ENCODE peak calls at places on chromosomes 6 and 20, in four cellular contexts. G is A549, Q is fibroblast of the aortic adventitia, N is neural crest cell. I is an unnamed sample.

GRCh38 chr6:114342826-114343781 is at the start of gene HS3ST5:
- DNase-seq in N (peak; percentile 63), G (peak; percentile 36), Q (no peak), I (no peak)

GRCh38 chr6:116004841-116005507 is 55.7 kb downstream of the FRK start:
- DNase-seq in N (no peak), G (no peak), Q (no peak), I (no peak)

GRCh38 chr6:142413111-142413510 is 111.3 kb downstream of the ADGRG6 start:
- DNase-seq in Q (no peak), N (no peak), G (no peak), I (no peak)

GRCh38 chr6:23650676-23651075 is 475.3 kb upstream of the NRSN1 start:
- DNase-seq in N (peak; percentile 46), Q (no peak), G (no peak), I (no peak)

GRCh38 chr20:53550590-53551187 is 43.0 kb downstream of the ZNF217 start:
- DNase-seq in Q (peak; percentile 62), G (no peak), N (no peak), I (no peak)

GRCh38 chr6:19845271-19846046 is 8.3 kb downstream of the ID4 start:
- DNase-seq in N (no peak), G (no peak), Q (peak; percentile 57), I (no peak)

GRCh38 chr6:40965046-40965445 is 74.0 kb downstream of the UNC5CL start:
- DNase-seq in Q (no peak), G (no peak), N (no peak), I (no peak)

GRCh38 chr6:12163149-12163548 is 127.0 kb upstream of the EDN1 start:
- DNase-seq in Q (no peak), N (no peak), G (no peak), I (no peak)

GRCh38 chr6:1031671-1032070 is 280.2 kb upstream of the FOXQ1 start:
- DNase-seq in N (no peak), G (no peak), Q (no peak), I (no peak)

DNA sequence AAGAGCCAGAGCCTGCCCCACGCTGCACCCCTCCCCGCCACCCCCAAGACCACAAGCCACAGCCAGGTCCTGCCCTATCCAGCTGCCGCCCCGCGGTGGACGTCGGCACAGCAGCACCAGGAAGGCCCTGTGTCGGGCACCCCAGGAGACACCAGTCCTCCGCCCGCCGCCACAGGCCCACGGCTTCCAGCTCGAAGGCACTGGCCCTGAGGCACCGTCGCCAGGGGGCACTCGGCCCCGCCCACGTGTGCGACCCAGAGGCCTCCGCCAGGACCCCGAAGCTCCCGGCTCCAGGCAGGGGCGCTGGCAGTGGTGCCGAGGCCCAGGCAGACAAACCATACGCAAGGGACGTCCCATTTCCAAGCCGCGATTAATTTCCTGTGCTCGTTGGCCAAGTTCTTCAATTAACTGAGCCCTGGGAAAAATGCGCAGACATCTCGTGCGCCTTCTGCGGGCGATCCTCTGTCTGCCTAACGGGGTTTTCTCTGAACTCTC is 19.4 kb downstream of the KCNQ2 start:
- DNase-seq in N (no peak), G (peak; percentile 53), Q (no peak), I (no peak)
- TF ChIP-seq CTCF in N (no peak), G (peak; percentile 18), Q (peak; percentile 11), I (no peak)

DNA sequence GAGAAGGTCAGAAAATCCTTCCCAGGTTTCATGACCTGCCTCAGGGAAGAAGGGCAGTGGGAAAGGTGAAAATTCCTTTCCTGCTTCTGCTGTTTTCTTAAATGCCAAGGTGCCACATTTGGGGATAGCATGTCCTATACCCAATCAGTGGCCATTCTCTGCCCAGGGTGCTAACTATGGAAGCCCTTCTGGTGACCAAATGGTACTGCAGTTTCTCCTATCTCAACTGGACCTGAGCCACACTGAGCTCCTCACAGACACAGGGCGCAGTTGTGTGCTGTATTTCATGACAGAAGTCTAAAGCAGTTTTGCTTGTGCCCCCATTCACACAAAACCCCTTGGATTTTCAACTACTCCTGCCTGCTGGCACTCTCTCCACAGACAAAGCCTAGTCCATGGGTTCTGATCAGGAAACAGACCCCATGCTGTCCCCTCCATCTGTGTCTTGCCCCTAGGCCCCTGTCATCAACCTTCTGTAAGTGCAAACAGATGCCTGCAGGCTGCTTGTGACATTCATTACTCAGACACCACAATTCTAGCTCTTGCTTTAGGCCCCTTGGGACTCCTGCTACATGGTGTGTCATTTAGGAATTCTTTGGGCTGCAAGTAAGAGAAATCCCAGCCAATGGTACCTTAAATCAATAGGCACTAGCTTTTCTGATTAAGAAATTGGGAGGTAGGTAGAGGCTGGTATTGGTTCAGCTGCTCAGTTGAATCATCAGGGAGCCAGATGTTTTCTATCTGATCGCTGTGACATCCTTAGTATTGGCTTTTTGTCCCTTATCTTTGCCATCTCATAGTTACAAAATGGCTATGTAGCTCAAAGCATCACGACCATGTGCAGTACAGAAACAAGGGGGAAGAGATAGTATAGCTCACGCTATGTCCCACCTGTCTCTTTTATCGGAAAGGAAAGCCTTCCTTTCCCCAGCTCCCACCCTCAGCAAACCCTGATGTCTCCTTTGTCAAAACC is 147.8 kb downstream of the CD83 start:
- DNase-seq in G (no peak), N (no peak), Q (no peak), I (no peak)
- TF ChIP-seq CTCF in G (no peak), N (no peak), Q (no peak), I (no peak)

DNA sequence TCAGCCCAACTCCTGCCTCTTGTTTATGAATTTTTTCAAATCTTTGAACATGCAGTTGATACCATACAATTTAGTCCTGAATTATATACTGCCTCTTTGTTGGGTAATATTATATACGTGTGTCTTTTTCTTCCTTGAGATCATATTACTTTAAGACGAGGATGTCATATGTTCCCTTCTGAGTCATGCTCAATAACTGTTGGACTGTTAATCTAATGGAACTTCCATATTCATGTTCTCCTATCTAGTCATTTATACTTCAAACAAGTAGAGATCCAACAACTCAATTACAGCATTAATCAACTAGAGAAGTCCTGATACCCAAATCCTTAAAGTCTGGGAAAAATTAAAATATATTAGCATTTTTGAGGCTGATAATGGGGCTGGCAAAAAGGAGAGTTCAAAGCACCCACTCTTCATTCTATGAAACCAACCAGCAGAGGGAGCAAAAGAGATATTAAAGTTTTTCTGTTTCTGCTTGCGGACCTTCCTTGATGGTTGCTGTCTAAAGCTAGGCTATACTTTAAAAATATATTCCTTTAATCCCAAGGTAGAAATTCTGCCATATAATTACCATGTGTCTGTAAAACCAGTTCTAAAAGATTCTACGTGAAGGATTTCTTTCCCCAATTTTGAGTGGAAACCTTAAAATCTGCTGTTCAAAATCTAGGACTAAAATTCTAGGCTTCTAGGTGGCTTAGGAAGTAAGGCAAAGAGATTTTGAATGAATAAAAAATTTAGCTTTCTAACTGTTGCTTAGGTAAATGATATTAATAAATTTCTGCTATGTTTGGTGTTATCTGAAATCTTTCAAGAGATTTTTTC is 498.9 kb downstream of the BCKDHB start:
- DNase-seq in G (peak; percentile 14), N (peak; percentile 8), Q (peak; percentile 64), I (no peak)
- TF ChIP-seq CTCF in G (peak; percentile 52), N (peak; percentile 80), Q (peak; percentile 56), I (peak; percentile 61)

DNA sequence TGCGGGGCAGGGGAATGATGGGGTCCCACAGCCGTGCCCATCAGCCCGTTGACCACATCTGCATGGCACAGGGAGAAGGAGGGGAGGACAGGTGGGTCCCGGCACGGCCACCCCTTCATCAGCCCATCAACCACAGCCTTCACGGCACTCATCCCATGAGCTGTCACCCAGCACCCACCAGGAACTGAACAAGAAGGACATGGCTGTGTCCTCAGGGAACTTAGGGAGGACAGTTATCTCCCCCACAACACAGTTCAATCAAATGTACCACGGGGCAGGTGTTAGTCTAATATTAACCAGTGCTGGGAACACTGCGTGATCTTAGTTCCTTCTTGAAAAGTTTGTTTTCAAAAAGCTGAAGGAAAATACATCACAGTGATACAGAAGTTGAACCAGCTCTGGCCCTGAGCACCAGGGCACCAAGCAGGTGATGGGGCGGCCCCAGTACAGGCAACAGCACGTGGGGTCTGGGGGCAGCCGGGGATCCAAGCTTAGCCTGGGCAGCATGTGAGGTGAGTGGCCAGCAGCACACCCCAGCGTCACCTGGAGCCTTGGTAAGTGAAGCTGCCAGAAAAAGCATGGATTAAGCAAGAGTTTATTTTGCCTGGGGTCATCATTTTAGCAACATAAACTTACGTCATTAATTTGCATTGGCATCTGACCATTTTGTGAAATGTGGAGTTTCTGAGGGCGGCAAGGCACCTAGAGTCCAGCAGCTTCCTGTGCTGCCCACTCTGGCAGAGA is 35.5 kb upstream of the AFDN start:
- DNase-seq in Q (no peak), G (no peak), N (no peak), I (no peak)
- TF ChIP-seq CTCF in Q (no peak), G (no peak), N (no peak), I (no peak)

GRCh38 chr6:153032255-153032882 is 29.9 kb upstream of the MTRF1L start:
- DNase-seq in Q (peak; percentile 91), N (no peak), G (peak; percentile 46), I (no peak)
- TF ChIP-seq CTCF in Q (peak; percentile 39), N (peak; percentile 73), G (peak; percentile 59), I (peak; percentile 24)